ENCODE peak calls at places on chromosomes 5 and 9, in four cellular contexts. Z, A, X and N are unnamed samples.

GRCh38 chr9:93978498-93978897 is 23.3 kb upstream of the BARX1 start:
- DNase-seq in Z (no peak), X (no peak), A (no peak), N (no peak)

GRCh38 chr5:62488531-62488930 is 76.0 kb downstream of the IPO11 start:
- DNase-seq in A (no peak), Z (no peak), X (no peak), N (no peak)

GRCh38 chr5:60379907-60380306 is 320.1 kb downstream of the DEPDC1B start:
- DNase-seq in Z (no peak), X (no peak), A (no peak), N (no peak)

GRCh38 chr5:73263001-73263710 is 90.2 kb downstream of the TMEM174 start:
- DNase-seq in X (no peak), A (no peak), Z (no peak), N (no peak)

GRCh38 chr9:115614931-115615401 is 497.0 kb upstream of the TNC start:
- DNase-seq in X (peak; percentile 70), Z (no peak), A (peak; percentile 45), N (no peak)

GRCh38 chr5:140556438-140556837 is 835 bp downstream of the SRA1 start:
- DNase-seq in X (no peak), Z (peak; percentile 34), A (peak; percentile 46), N (peak; percentile 43)

GRCh38 chr5:135222171-135222681 is 176.8 kb downstream of the MACROH2A1 start:
- DNase-seq in A (no peak), X (no peak), Z (no peak), N (peak; percentile 42)

GRCh38 chr9:91741529-91741928 is 208.5 kb downstream of the ROR2 start:
- DNase-seq in X (peak; percentile 69), A (peak; percentile 93), Z (no peak), N (no peak)

GRCh38 chr9:113808391-113809191 is 67.5 kb upstream of the ZNF618 start:
- DNase-seq in A (peak; percentile 83), X (peak; percentile 65), Z (no peak), N (no peak)

GRCh38 chr9:20636883-20637440 is 14.7 kb upstream of the MLLT3 start:
- DNase-seq in X (peak; percentile 24), A (peak; percentile 47), Z (no peak), N (no peak)

GRCh38 chr5:3595102-3595961 is at the start of gene IRX1:
- DNase-seq in A (no peak), X (no peak), Z (no peak), N (no peak)

GRCh38 chr5:158064331-158065123 is 205.6 kb upstream of the CLINT1 start:
- DNase-seq in A (no peak), Z (no peak), X (no peak), N (no peak)

GRCh38 chr9:73265876-73266275 is 114.2 kb downstream of the ANXA1 start:
- DNase-seq in Z (no peak), X (no peak), A (no peak), N (no peak)

GRCh38 chr9:33198163-33198562 is 31.0 kb upstream of the B4GALT1 start:
- DNase-seq in Z (no peak), A (peak; percentile 45), X (no peak), N (no peak)

GRCh38 chr9:88477300-88477751 is 57.7 kb upstream of the NXNL2 start:
- DNase-seq in X (peak; percentile 89), Z (no peak), A (peak; percentile 99), N (peak; percentile 92)

GRCh38 chr5:140165101-140165920 is 9.7 kb upstream of the CYSTM1 start:
- DNase-seq in X (no peak), Z (no peak), A (no peak), N (no peak)

GRCh38 chr9:122261469-122261881 is 3.2 kb downstream of the RBM18 start:
- DNase-seq in A (peak; percentile 67), Z (no peak), X (peak; percentile 64), N (peak; percentile 59)

GRCh38 chr5:65144136-65144871 is 337.4 kb downstream of the ADAMTS6 start:
- DNase-seq in Z (no peak), X (no peak), A (no peak), N (no peak)

GRCh38 chr5:55850839-55851674 is at the start of gene IL31RA:
- DNase-seq in Z (no peak), X (peak; percentile 79), A (peak; percentile 92), N (peak; percentile 85)

GRCh38 chr9:112072721-112073553 is 102.2 kb downstream of the SUSD1 start:
- DNase-seq in Z (no peak), X (peak; percentile 86), A (peak; percentile 98), N (peak; percentile 72)
- H3K27ac ChIP-seq in Z (no peak overlapping the region), X (peak overlapping the region; percentile 100), A (peak overlapping the region; percentile 99), N (peak overlapping the region; percentile 98)

GRCh38 chr9:128611600-128612394 is 44.9 kb downstream of the DYNC2I2 start:
- DNase-seq in Z (no peak), X (no peak), A (no peak), N (no peak)

GRCh38 chr9:128614728-128615127 is 41.9 kb downstream of the DYNC2I2 start:
- DNase-seq in Z (no peak), X (no peak), A (no peak), N (no peak)

GRCh38 chr9:128615571-128615970 is 41.1 kb downstream of the DYNC2I2 start:
- DNase-seq in Z (no peak), A (no peak), X (no peak), N (no peak)

GRCh38 chr9:128607642-128608350 is 48.9 kb downstream of the DYNC2I2 start:
- DNase-seq in X (no peak), Z (no peak), A (peak; percentile 7), N (no peak)

GRCh38 chr9:128610889-128611288 is 45.8 kb downstream of the DYNC2I2 start:
- DNase-seq in Z (no peak), A (no peak), X (no peak), N (no peak)
- H3K36me3 ChIP-seq in Z (peaks cover 18% of the 10 kb centered on the region), A (peaks cover 78% of the 10 kb centered on the region), X (peaks cover 98% of the 10 kb centered on the region), N (peaks cover 96% of the 10 kb centered on the region)

GRCh38 chr5:40734986-40735385 is 20.8 kb downstream of the TTC33 start:
- DNase-seq in X (peak; percentile 31), A (peak; percentile 74), Z (no peak), N (no peak)

GRCh38 chr5:40738502-40738901 is 17.3 kb downstream of the TTC33 start:
- DNase-seq in X (no peak), Z (no peak), A (no peak), N (no peak)

GRCh38 chr5:40733842-40734563 is 21.8 kb downstream of the TTC33 start:
- DNase-seq in X (no peak), A (no peak), Z (no peak), N (no peak)

GRCh38 chr5:40735609-40736008 is 20.2 kb downstream of the TTC33 start:
- DNase-seq in Z (no peak), X (no peak), A (no peak), N (no peak)

DNA sequence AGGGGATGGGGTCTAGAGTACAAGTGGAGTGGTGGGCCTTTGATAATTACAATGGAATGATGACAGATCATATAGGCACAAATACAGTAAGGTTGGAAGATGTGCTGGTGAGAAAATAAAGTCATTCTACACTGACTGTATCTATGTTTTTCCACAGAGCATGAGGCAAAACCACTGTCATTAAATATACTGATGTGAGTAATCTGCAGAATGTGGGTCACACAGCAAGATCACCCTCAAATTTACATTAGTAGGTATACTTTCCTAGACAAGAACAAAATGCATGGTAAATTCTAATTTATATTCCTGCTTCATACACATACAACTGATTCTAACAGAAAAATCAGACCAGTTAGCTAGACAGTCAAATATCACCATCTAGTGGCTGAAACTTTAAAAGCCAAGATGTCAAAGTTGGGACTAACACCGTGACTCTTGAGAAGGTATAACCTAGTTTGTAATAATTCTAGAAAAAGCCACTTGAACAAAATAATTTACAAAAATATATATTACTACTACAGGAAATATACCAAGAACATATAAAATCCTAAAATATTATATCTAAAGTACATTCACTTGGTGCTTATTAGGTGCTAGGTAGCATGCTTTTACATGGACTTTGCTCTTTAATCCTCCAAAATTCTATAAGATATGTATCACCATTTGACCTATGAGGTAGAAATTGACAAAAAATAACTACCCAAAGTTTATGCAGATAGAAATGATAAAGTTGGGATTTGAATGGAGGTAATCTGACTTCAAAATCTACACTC is 19.5 kb downstream of the TTC33 start:
- DNase-seq in X (peak; percentile 57), A (peak; percentile 74), Z (peak; percentile 60), N (no peak)
- H3K27me3 ChIP-seq in X (no peaks in the 10 kb centered on the region), A (no peaks in the 10 kb centered on the region), Z (no peaks in the 10 kb centered on the region), N (no peaks in the 10 kb centered on the region)

DNA sequence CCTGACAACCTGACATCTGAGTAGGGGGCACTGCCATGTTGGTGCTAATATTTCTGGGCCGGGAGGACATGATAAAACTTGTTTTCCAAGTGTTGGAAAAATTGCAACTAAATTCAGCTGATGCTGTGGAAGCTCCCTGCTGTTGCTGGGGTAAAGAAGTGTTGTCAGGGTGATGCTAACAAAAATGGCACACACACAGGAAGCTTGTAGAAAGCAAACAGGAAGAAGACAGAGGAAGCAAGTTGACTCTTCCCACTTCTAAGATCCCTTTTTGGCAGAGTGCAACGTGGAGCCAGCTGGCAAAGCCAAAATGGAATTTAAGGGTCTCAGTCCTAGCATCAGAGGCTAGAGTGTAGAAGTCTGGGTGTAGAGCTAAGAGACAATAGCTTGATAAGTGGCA is 11.3 kb upstream of the RIOK2 start:
- DNase-seq in Z (no peak), A (no peak), X (no peak), N (no peak)
- H3K27ac ChIP-seq in Z (no peak overlapping the region), A (no peak overlapping the region), X (no peak overlapping the region), N (no peak overlapping the region)

GRCh38 chr9:134047868-134048581 is 19.8 kb downstream of the BRD3 start:
- DNase-seq in X (no peak), Z (no peak), A (no peak), N (no peak)
- H3K36me3 ChIP-seq in X (peaks cover 75% of the 10 kb centered on the region), Z (no peaks in the 10 kb centered on the region), A (peaks cover 73% of the 10 kb centered on the region), N (peaks cover 58% of the 10 kb centered on the region)

GRCh38 chr9:134231767-134232166 is 67.4 kb upstream of the RNU6ATAC start:
- DNase-seq in X (no peak), Z (no peak), A (no peak), N (no peak)

GRCh38 chr9:134234001-134234660 is 69.8 kb upstream of the RNU6ATAC start:
- DNase-seq in Z (no peak), X (no peak), A (no peak), N (no peak)

GRCh38 chr9:134231330-134231745 is 67.0 kb upstream of the RNU6ATAC start:
- DNase-seq in X (no peak), Z (no peak), A (no peak), N (no peak)

GRCh38 chr9:134234687-134235359 is 70.5 kb upstream of the RNU6ATAC start:
- DNase-seq in A (no peak), X (no peak), Z (no peak), N (no peak)

DNA sequence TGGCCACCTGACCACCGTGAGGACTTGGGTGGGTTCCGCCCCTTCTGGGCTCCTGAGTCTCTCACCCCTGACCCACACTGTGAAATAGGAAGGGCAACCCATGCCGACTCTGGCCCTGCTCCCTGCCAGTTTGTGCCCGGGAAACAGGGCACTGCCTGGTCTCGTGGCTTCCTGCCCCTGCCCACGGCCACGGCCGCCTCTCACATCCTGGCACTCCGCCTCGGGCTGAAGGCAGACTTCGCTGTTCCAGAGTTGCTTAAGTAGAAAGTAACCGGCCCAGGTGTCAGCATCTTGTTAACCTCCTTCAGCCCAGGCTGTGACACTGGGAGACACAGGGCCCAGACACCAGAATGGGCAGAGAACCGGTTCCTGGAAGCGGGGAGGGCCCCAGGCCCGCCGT is 68.7 kb upstream of the RNU6ATAC start:
- DNase-seq in A (no peak), Z (no peak), X (no peak), N (no peak)
- H3K27me3 ChIP-seq in A (no peaks in the 10 kb centered on the region), Z (peaks cover 89% of the 10 kb centered on the region), X (peaks cover under 1% of the 10 kb centered on the region), N (no peaks in the 10 kb centered on the region)